ENCODE peak calls at places on chromosomes 16 and 17, in ten cellular contexts. K is AG20443; H is NCI-H2227 treated with DMSO at 0.1 percent for 48 hours; L is HFFc6; O is activated CD8-positive, alpha-beta T cell treated with anti-CD3 and anti-CD28 coated beads for 36 hours; X is brain pericyte; I is sciatic nerve; Z is GM23338; J is head of caudate nucleus; N is HFF-Myc. S is an unnamed sample.
A peak's percentile ranks its signal among the peaks of the same experiment; 100 is the strongest.

GRCh38 chr17:43952351-43952723 is 1.4 kb downstream of the PYY start:
- DNase-seq in K (peak; percentile 56), H (no peak), L (no peak), O (no peak), X (no peak), I (no peak), Z (peak; percentile 54), J (no peak), N (no peak), S (no peak)

GRCh38 chr17:77622627-77623026 is 335.9 kb upstream of the TNRC6C start:
- DNase-seq in K (no peak), H (no peak), L (no peak), O (no peak), X (no peak), I (no peak), Z (no peak), J (no peak), N (no peak), S (no peak)

GRCh38 chr17:63679214-63679613 is 20.7 kb downstream of the LIMD2 start:
- DNase-seq in K (no peak), H (no peak), L (no peak), O (no peak), X (no peak), I (no peak), Z (peak; percentile 60), J (no peak), N (no peak), S (no peak)

GRCh38 chr17:1272701-1273100 is 2.5 kb downstream of the BHLHA9 start:
- DNase-seq in K (no peak), H (no peak), L (no peak), O (no peak), X (no peak), I (no peak), Z (no peak), J (no peak), N (no peak), S (no peak)

GRCh38 chr17:607341-608060 is 107.1 kb downstream of the VPS53 start:
- DNase-seq in K (no peak), H (no peak), L (no peak), O (no peak), X (no peak), I (no peak), Z (no peak), J (no peak), N (no peak), S (no peak)

GRCh38 chr16:11233727-11234376 is 22.2 kb downstream of the SOCS1 start:
- DNase-seq in K (no peak), H (no peak), L (no peak), O (peak; percentile 91), X (no peak), I (no peak), Z (peak; percentile 64), J (no peak), N (no peak), S (peak; percentile 35)

GRCh38 chr16:5214466-5214865 is 116.9 kb upstream of the EEF2KMT start:
- DNase-seq in K (no peak), H (no peak), L (no peak), O (no peak), X (no peak), I (no peak), Z (no peak), J (no peak), N (no peak), S (no peak)

GRCh38 chr16:57133911-57134310 is 41.5 kb downstream of the CPNE2 start:
- DNase-seq in K (no peak), H (no peak), L (no peak), O (peak; percentile 71), X (no peak), I (no peak), Z (no peak), J (no peak), N (no peak), S (no peak)

GRCh38 chr16:88865742-88866141 is 718 bp downstream of the PABPN1L start:
- DNase-seq in K (no peak), H (no peak), L (no peak), O (no peak), X (no peak), I (no peak), Z (no peak), J (no peak), N (no peak), S (no peak)

GRCh38 chr17:78575340-78575739 is 1.9 kb downstream of the DNAH17 start:
- DNase-seq in K (no peak), H (no peak), L (no peak), O (no peak), X (no peak), I (no peak), Z (no peak), J (no peak), N (no peak), S (no peak)

GRCh38 chr17:1005361-1005946 is 8.5 kb downstream of the TIMM22 start:
- DNase-seq in K (peak; percentile 50), H (peak; percentile 4), L (no peak), O (no peak), X (no peak), I (peak; percentile 79), Z (no peak), J (peak; percentile 83), N (no peak), S (no peak)

GRCh38 chr17:9274119-9274445 is 252.8 kb downstream of the NTN1 start:
- DNase-seq in K (no peak), H (no peak), L (no peak), O (peak; percentile 77), X (no peak), I (no peak), Z (no peak), J (no peak), N (no peak), S (no peak)

GRCh38 chr16:9092282-9092962 is 978 bp downstream of the HAPSTR1 start:
- DNase-seq in K (peak; percentile 45), H (no peak), L (no peak), O (peak; percentile 67), X (no peak), I (peak; percentile 75), Z (peak; percentile 66), J (peak; percentile 53), N (no peak), S (peak; percentile 50)